ENCODE peak calls at places on chromosome 12, in five cellular contexts. W is posterior cingulate gyrus; G is NCI-H1092; L is CD4-positive, CD25-positive, alpha-beta regulatory T cell; E is stimulated activated CD8-positive, alpha-beta memory T cell treated with anti-CD3 and anti-CD28 coated beads, Interleukin-15, amount 100 ng/mL, for 24 hours. V is an unnamed sample.
A peak's percentile ranks its signal among the peaks of the same experiment; 100 is the strongest.

GRCh38 chr12:24679135-24679534 is 269.8 kb downstream of the BCAT1 start:
- DNase-seq in W (no peak), G (no peak), L (no peak), E (no peak), V (no peak)

GRCh38 chr12:114201794-114202193 is 204.2 kb downstream of the TBX5 start:
- DNase-seq in W (no peak), G (no peak), L (no peak), E (no peak), V (no peak)

GRCh38 chr12:115437061-115437567 is 753.1 kb upstream of the TBX3 start:
- DNase-seq in W (no peak), G (no peak), L (no peak), E (no peak), V (no peak)

GRCh38 chr12:12425616-12426015 is 68.7 kb downstream of the BORCS5 start:
- DNase-seq in W (no peak), G (no peak), L (no peak), E (no peak), V (no peak)

GRCh38 chr12:121579190-121579791 is 1.5 kb downstream of the KDM2B start:
- DNase-seq in W (peak; percentile 39), G (no peak), L (peak; percentile 39), E (no peak), V (no peak)

GRCh38 chr12:104578453-104578852 is 121.7 kb downstream of the CHST11 start:
- DNase-seq in W (no peak), G (no peak), L (no peak), E (no peak), V (no peak)

GRCh38 chr12:91422107-91422506 is 239.5 kb upstream of the DCN start:
- DNase-seq in W (no peak), G (no peak), L (no peak), E (no peak), V (no peak)

GRCh38 chr12:2376855-2377657 is 324.3 kb downstream of the CACNA1C start:
- DNase-seq in W (no peak), G (peak; percentile 62), L (no peak), E (no peak), V (no peak)

GRCh38 chr12:88145567-88146347 is 3.6 kb downstream of the TMTC3 start:
- DNase-seq in W (no peak), G (no peak), L (no peak), E (no peak), V (no peak)

GRCh38 chr12:14845350-14845750 is 2.0 kb upstream of the ART4 start:
- DNase-seq in W (peak; percentile 24), G (peak; percentile 32), L (peak; percentile 63), E (no peak), V (peak; percentile 65)

GRCh38 chr12:132243596-132244289 is 85.6 kb downstream of the GALNT9 start:
- DNase-seq in W (no peak), G (no peak), L (no peak), E (no peak), V (no peak)

GRCh38 chr12:43288666-43289065 is 263.3 kb downstream of the ADAMTS20 start:
- DNase-seq in W (no peak), G (no peak), L (no peak), E (no peak), V (no peak)

GRCh38 chr12:51323966-51324895 is at the start of gene BIN2:
- DNase-seq in W (peak; percentile 14), G (no peak), L (peak; percentile 75), E (peak; percentile 46), V (no peak)

GRCh38 chr12:49296034-49296835 is 1.3 kb downstream of the PRPH start:
- DNase-seq in W (no peak), G (no peak), L (peak; percentile 61), E (peak; percentile 48), V (peak; percentile 70)

GRCh38 chr12:32107376-32108267 is 975 bp downstream of the BICD1 start:
- DNase-seq in W (peak; percentile 10), G (no peak), L (peak; percentile 19), E (peak; percentile 2), V (peak; percentile 63)

GRCh38 chr12:77082021-77082420 is 16.7 kb upstream of the E2F7 start:
- DNase-seq in W (no peak), G (no peak), L (no peak), E (no peak), V (no peak)

GRCh38 chr12:18246057-18246456 is 15.3 kb upstream of the PIK3C2G start:
- DNase-seq in W (no peak), G (no peak), L (no peak), E (no peak), V (no peak)

GRCh38 chr12:47442310-47442709 is 263.5 kb downstream of the RPAP3 start:
- DNase-seq in W (no peak), G (no peak), L (no peak), E (no peak), V (no peak)

GRCh38 chr12:40552868-40553267 is 139.4 kb upstream of the CNTN1 start:
- DNase-seq in W (no peak), G (no peak), L (no peak), E (no peak), V (no peak)

GRCh38 chr12:131197490-131197889 is 243.8 kb downstream of the ADGRD1 start:
- DNase-seq in W (no peak), G (no peak), L (no peak), E (no peak), V (no peak)

GRCh38 chr12:38744056-38744455 is 161.3 kb downstream of the CPNE8 start:
- DNase-seq in W (no peak), G (no peak), L (no peak), E (no peak), V (no peak)

GRCh38 chr12:99367181-99367580 is 280.4 kb upstream of the GARIN6 start:
- DNase-seq in W (no peak), G (no peak), L (no peak), E (no peak), V (no peak)

GRCh38 chr12:53046655-53047220 is 3.1 kb upstream of the TNS2 start:
- DNase-seq in W (peak; percentile 77), G (no peak), L (peak; percentile 41), E (no peak), V (peak; percentile 66)

GRCh38 chr12:4915752-4916151 is 6.0 kb downstream of the KCNA1 start:
- DNase-seq in W (no peak), G (no peak), L (no peak), E (no peak), V (no peak)

GRCh38 chr12:1019283-1019682 is 28.3 kb downstream of the ERC1 start:
- DNase-seq in W (no peak), G (no peak), L (no peak), E (no peak), V (no peak)

GRCh38 chr12:56763753-56764657 is 881 bp downstream of the HSD17B6 start:
- DNase-seq in W (no peak), G (no peak), L (no peak), E (no peak), V (no peak)

V was measured in RWPE1.